ENCODE peak calls at places on chromosomes 6 and 20, in five cellular contexts. One of them, this sample, is unnamed.

GRCh38 chr6:25504661-25505060 is 147.4 kb upstream of the SCGN start:
- DNase-seq in stomach: no peak
- DNase-seq in coronary artery: no peak
- DNase-seq in endothelial cell: no peak
- DNase-seq in breast epithelium: no peak
- DNase-seq in this sample: no peak

GRCh38 chr6:15690451-15690961 is 27.7 kb upstream of the DTNBP1 start:
- DNase-seq in stomach: no peak
- DNase-seq in coronary artery: no peak
- DNase-seq in endothelial cell: no peak
- DNase-seq in breast epithelium: no peak
- DNase-seq in this sample: no peak

GRCh38 chr6:43803783-43804549 is 34.0 kb downstream of the VEGFA start:
- DNase-seq in stomach: no peak
- DNase-seq in coronary artery: no peak
- DNase-seq in endothelial cell: no peak
- DNase-seq in breast epithelium: no peak
- DNase-seq in this sample: no peak

GRCh38 chr6:99349620-99350141 is at the start of gene FAXC:
- DNase-seq in stomach: peak; percentile 70
- DNase-seq in coronary artery: no peak
- DNase-seq in endothelial cell: peak; percentile 38
- DNase-seq in breast epithelium: no peak
- DNase-seq in this sample: no peak

GRCh38 chr6:36443498-36443844 is 671 bp downstream of the KCTD20 start:
- DNase-seq in stomach: no peak
- DNase-seq in coronary artery: no peak
- DNase-seq in endothelial cell: no peak
- DNase-seq in breast epithelium: no peak
- DNase-seq in this sample: no peak

GRCh38 chr6:129863664-129864063 is 2.5 kb upstream of the TMEM244 start:
- DNase-seq in stomach: no peak
- DNase-seq in coronary artery: no peak
- DNase-seq in endothelial cell: no peak
- DNase-seq in breast epithelium: no peak
- DNase-seq in this sample: no peak

GRCh38 chr6:138334963-138335362 is 42.7 kb upstream of the SMIM28 start:
- DNase-seq in stomach: no peak
- DNase-seq in coronary artery: no peak
- DNase-seq in endothelial cell: no peak
- DNase-seq in breast epithelium: no peak
- DNase-seq in this sample: no peak

GRCh38 chr6:43267619-43268347 is 24.5 kb downstream of the TTBK1 start:
- DNase-seq in stomach: no peak
- DNase-seq in coronary artery: no peak
- DNase-seq in endothelial cell: no peak
- DNase-seq in breast epithelium: no peak
- DNase-seq in this sample: no peak

GRCh38 chr20:24914388-24915241 is 34.5 kb upstream of the CST7 start:
- DNase-seq in stomach: no peak
- DNase-seq in coronary artery: no peak
- DNase-seq in endothelial cell: no peak
- DNase-seq in breast epithelium: no peak
- DNase-seq in this sample: no peak

GRCh38 chr20:49216991-49217578 is 2.1 kb upstream of the DDX27 start:
- DNase-seq in stomach: peak; percentile 98
- DNase-seq in coronary artery: peak; percentile 93
- DNase-seq in endothelial cell: peak; percentile 95
- DNase-seq in breast epithelium: peak; percentile 96
- DNase-seq in this sample: peak; percentile 98

This sample was measured in activated effector memory CD4-positive, alpha-beta T cell treated with anti-CD3 and anti-CD28 coated beads, Interleukin-2, amount 50 U/mL, for 16 hours.